ENCODE peak calls at places on chromosomes 12 and 14, in seven cellular contexts. I is BJ, G is mammary epithelial cell, P is dorsolateral prefrontal cortex, R is brain microvascular endothelial cell, M is spleen, Q is tibial artery. A is an unnamed sample. For H3K27me3, the result is how much of the 10 kb centered on the place peaks cover.

GRCh38 chr12:130434560-130434959 is 96.9 kb downstream of the PIWIL1 start:
- DNase-seq in R (no peak), P (no peak), I (no peak), G (no peak), Q (no peak), M (peak), A (no peak)

GRCh38 chr12:106342397-106343212 is 14.9 kb upstream of the POLR3B start:
- DNase-seq in Q (peak), M (no peak), G (peak), P (no peak), I (peak), R (peak), A (no peak)

GRCh38 chr14:97218713-97219355 is 421.7 kb downstream of the VRK1 start:
- DNase-seq in I (no peak), P (peak), G (no peak), R (no peak), M (peak), Q (no peak), A (no peak)

GRCh38 chr14:91904483-91904882 is 37.1 kb upstream of the TC2N start:
- DNase-seq in I (no peak), R (no peak), G (no peak), Q (no peak), M (no peak), P (no peak), A (no peak)

GRCh38 chr12:15701721-15702156 is 87.4 kb downstream of the EPS8 start:
- DNase-seq in G (peak), R (peak), P (no peak), Q (no peak), M (no peak), I (peak), A (no peak)

GRCh38 chr14:70901218-70901772 is 6.0 kb upstream of the PCNX1 start:
- DNase-seq in G (no peak), I (no peak), P (no peak), M (no peak), R (no peak), Q (no peak), A (no peak)

GRCh38 chr12:80810874-80811273 is 94.2 kb downstream of the MYF5 start:
- DNase-seq in P (no peak), I (no peak), Q (no peak), R (no peak), G (no peak), M (no peak), A (no peak)

GRCh38 chr14:60151715-60152114 is 13.5 kb downstream of the DHRS7 start:
- DNase-seq in Q (peak), I (peak), R (peak), M (peak), G (peak), P (peak), A (peak)

GRCh38 chr14:100221419-100222218 is 17.3 kb upstream of the YY1 start:
- DNase-seq in G (peak), Q (peak), M (peak), P (no peak), I (no peak), R (peak), A (no peak)

GRCh38 chr12:91222746-91223145 is 40.1 kb upstream of the DCN start:
- DNase-seq in G (peak), R (peak), M (no peak), P (no peak), Q (no peak), I (peak), A (no peak)

GRCh38 chr14:36579001-36579555 is 3.3 kb downstream of the NKX2-8 start:
- DNase-seq in R (no peak), P (no peak), Q (no peak), M (no peak), G (no peak), I (no peak), A (no peak)
- H3K27me3 ChIP-seq in R (half or more), P (under half), Q (under half), M (half or more), G (under half), I (under half), A (half or more)

GRCh38 chr12:1094714-1095113 is 103.7 kb downstream of the ERC1 start:
- DNase-seq in M (no peak), R (no peak), I (no peak), Q (no peak), P (no peak), G (no peak), A (no peak)

GRCh38 chr12:1093166-1093751 is 102.2 kb downstream of the ERC1 start:
- DNase-seq in M (no peak), I (no peak), Q (no peak), P (no peak), R (peak), G (peak), A (peak)

GRCh38 chr12:1091350-1091749 is 100.3 kb downstream of the ERC1 start:
- DNase-seq in G (no peak), M (no peak), R (no peak), P (no peak), Q (no peak), I (no peak), A (no peak)
- TF ChIP-seq CTCF in G (no peak), M (no peak), R (no peak), P (no peak), Q (no peak), I (no peak), A (no peak)

GRCh38 chr12:114447799-114448617 is 42.1 kb upstream of the TBX5 start:
- DNase-seq in Q (no peak), G (no peak), M (no peak), I (no peak), P (no peak), R (no peak), A (no peak)

GRCh38 chr12:114443607-114444421 is 37.9 kb upstream of the TBX5 start:
- DNase-seq in M (no peak), Q (no peak), R (no peak), P (no peak), I (no peak), G (no peak), A (no peak)

GRCh38 chr12:114444422-114445279 is 38.7 kb upstream of the TBX5 start:
- DNase-seq in R (no peak), P (no peak), G (no peak), M (no peak), Q (no peak), I (no peak), A (no peak)

GRCh38 chr12:114447274-114447716 is 41.4 kb upstream of the TBX5 start:
- DNase-seq in M (no peak), G (no peak), R (no peak), I (no peak), P (no peak), Q (no peak), A (no peak)

DNA sequence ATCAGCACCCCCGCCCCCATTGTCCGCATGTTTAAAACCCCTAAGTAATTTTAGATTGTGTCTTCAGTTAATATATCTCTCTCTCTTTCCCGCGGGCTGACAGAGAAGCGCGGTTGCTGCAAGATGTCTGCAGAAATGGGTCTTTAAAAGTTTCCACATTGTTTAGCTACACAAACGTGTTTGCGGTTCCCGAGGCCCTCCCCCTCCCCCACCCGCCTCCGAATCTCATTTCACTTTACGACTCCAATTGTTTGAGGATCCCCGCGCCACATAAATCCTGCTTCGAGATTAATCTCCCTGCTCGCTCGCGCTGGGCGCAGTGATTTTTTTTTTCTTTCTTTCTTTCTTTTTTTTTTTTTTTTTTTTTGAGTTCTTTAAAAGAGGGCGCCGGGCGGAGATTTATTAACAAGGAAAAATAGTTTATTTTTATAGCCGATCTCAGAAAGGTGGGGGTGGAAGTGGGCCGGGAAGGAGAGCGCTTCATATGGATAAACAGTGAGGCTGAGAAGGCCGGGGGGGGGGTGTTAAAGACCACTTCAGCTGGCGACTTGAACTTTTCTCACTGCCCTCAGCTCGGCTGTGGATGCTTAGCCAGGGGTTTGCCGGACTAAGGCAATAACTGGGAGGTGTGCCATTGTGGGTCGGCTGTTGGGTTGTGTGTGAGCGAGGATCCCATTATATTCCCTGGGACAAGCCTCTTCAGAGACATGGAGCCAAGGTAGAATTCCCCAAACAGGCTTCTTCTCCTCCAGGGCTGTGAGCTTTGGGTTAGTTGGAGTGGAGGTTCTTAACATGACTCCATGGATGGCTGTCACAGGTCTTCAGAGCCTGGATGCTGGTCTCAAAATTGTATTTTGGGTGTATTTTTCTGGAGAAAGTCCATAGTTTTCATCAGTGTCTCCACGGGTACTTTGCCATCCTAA is 39.7 kb upstream of the TBX5 start:
- DNase-seq in Q (no peak), G (no peak), R (no peak), I (no peak), P (no peak), M (no peak), A (no peak)
- H3K27me3 ChIP-seq in Q (under half), G (under half), R (half or more), I (under half), P (under half), M (half or more), A (half or more)

DNA sequence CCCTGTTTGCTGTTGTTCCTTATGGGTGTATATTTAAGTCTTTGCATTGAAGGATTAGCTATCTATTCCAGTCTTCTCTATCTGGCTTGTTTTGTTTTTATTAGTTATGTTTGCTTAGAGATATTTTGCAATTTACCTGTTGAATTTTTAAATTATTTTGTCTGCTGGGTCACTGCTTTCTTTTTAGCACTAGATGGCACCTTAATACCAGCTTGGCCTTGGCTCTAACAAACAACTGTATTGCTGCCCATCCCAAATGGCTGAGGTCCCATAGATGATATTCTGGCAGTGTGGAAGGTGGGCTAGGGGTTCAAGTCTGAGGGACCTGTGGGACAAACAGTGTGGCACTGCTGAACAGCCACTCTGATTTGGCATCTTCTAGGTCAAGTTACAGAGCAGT is 144.0 kb upstream of the FBXO33 start:
- DNase-seq in P (no peak), M (no peak), I (no peak), R (no peak), Q (no peak), G (no peak), A (no peak)
- TF ChIP-seq CTCF in P (no peak), M (no peak), I (no peak), R (no peak), Q (no peak), G (no peak), A (no peak)

A was measured in AG04450.